ENCODE peak calls at places on chromosome 20, in eight cellular contexts. O is psoas muscle; Q is osteocyte; P is T-helper 9 cell; N is activated T-helper 1 cell treated with anti-CD3 and anti-CD28 coated beads, Interleukin-2, amount 50 U/mL, for 16 hours; W is GM18507; T is activated T-cell treated with anti-CD3 and anti-CD28 coated beads for 1 hour; C is naive B cell. S is an unnamed sample.
A peak's percentile ranks its signal among the peaks of the same experiment; 100 is the strongest.

GRCh38 chr20:62977613-62978558 is 25.4 kb downstream of the SLC17A9 start:
- DNase-seq in C (peak; percentile 87), T (peak; percentile 77), N (peak; percentile 40), P (peak; percentile 80), Q (no peak), W (peak; percentile 68), O (no peak), S (peak; percentile 52)

GRCh38 chr20:4750381-4750780 is 28.7 kb downstream of the PRND start:
- DNase-seq in T (no peak), O (no peak), C (no peak), N (no peak), W (no peak), Q (no peak), P (no peak), S (no peak)

GRCh38 chr20:64203037-64203777 is 39.0 kb downstream of the MYT1 start:
- DNase-seq in C (no peak), W (no peak), O (no peak), N (no peak), Q (no peak), T (no peak), P (no peak), S (no peak)

GRCh38 chr20:36775196-36775595 is 1.6 kb upstream of the DSN1 start:
- DNase-seq in C (no peak), T (no peak), W (no peak), Q (no peak), N (no peak), P (no peak), O (no peak), S (no peak)

GRCh38 chr20:13259921-13260320 is 38.8 kb downstream of the ISM1 start:
- DNase-seq in T (no peak), P (no peak), Q (no peak), O (no peak), W (no peak), C (no peak), N (no peak), S (no peak)

GRCh38 chr20:32215729-32216128 is 8.0 kb downstream of the POFUT1 start:
- DNase-seq in W (no peak), O (no peak), P (no peak), T (no peak), Q (no peak), C (no peak), N (no peak), S (no peak)

GRCh38 chr20:44187054-44187762 is at the start of gene JPH2:
- DNase-seq in T (no peak), O (peak; percentile 88), W (no peak), Q (no peak), N (no peak), P (no peak), C (no peak), S (peak; percentile 75)

GRCh38 chr20:63220696-63221399 is 4.9 kb upstream of the YTHDF1 start:
- DNase-seq in P (no peak), O (no peak), T (no peak), C (no peak), Q (no peak), N (no peak), W (no peak), S (no peak)

GRCh38 chr20:10501377-10501776 is 66.3 kb downstream of the SLX4IP start:
- DNase-seq in O (no peak), T (no peak), W (no peak), C (no peak), P (no peak), N (peak; percentile 9), Q (no peak), S (no peak)

GRCh38 chr20:20520776-20521175 is 152.9 kb downstream of the INSM1 start:
- DNase-seq in Q (no peak), O (no peak), T (no peak), N (no peak), P (no peak), W (no peak), C (no peak), S (peak; percentile 12)

GRCh38 chr20:2991532-2991931 is 51.9 kb upstream of the GNRH2 start:
- DNase-seq in Q (no peak), O (no peak), W (no peak), P (no peak), C (no peak), T (no peak), N (no peak), S (no peak)

GRCh38 chr20:58659841-58660240 is 8.8 kb downstream of the STX16 start:
- DNase-seq in P (no peak), N (no peak), W (no peak), T (no peak), Q (no peak), O (no peak), C (no peak), S (no peak)

GRCh38 chr20:63628246-63628975 is 1.5 kb upstream of the GMEB2 start:
- DNase-seq in P (no peak), W (no peak), Q (no peak), O (peak; percentile 66), C (no peak), N (no peak), T (no peak), S (no peak)

GRCh38 chr20:57663681-57664451 is 43.6 kb upstream of the ZBP1 start:
- DNase-seq in P (no peak), T (no peak), N (no peak), Q (no peak), C (no peak), W (no peak), O (peak; percentile 49), S (no peak)

GRCh38 chr20:45283529-45284065 is 23.0 kb upstream of the RBPJL start:
- DNase-seq in Q (no peak), O (no peak), T (no peak), P (no peak), W (no peak), C (no peak), N (no peak), S (no peak)

GRCh38 chr20:54491443-54491842 is 16.1 kb downstream of the DOK5 start:
- DNase-seq in Q (no peak), W (no peak), C (no peak), T (no peak), O (no peak), N (no peak), P (no peak), S (no peak)

GRCh38 chr20:25399038-25399430 is 8.4 kb upstream of the ABHD12 start:
- DNase-seq in W (no peak), N (no peak), P (no peak), T (no peak), O (no peak), Q (no peak), C (peak; percentile 38), S (peak; percentile 34)

GRCh38 chr20:7248392-7248992 is 481.0 kb downstream of the BMP2 start:
- DNase-seq in N (no peak), P (no peak), O (no peak), Q (no peak), W (no peak), C (no peak), T (no peak), S (no peak)